ENCODE peak calls at places on chromosomes 11 and 22, in eight cellular contexts. C is astrocyte of the spinal cord, V is PC-3, J is fibroblast of pulmonary artery, W is lower leg skin, F is neural progenitor cell, P is heart right ventricle, N is hepatocyte. D is an unnamed sample.

GRCh38 chr22:36435516-36436415 is 45.7 kb downstream of the TXN2 start:
- DNase-seq in C (no peak), V (no peak), J (no peak), W (no peak), F (peak; percentile 72), P (no peak), N (peak; percentile 69), D (no peak)

GRCh38 chr11:34633990-34634725 is 13.3 kb downstream of the EHF start:
- DNase-seq in C (no peak), V (peak; percentile 49), J (peak; percentile 57), W (no peak), F (no peak), P (no peak), N (no peak), D (peak; percentile 55)

GRCh38 chr22:32127904-32128303 is 31.2 kb downstream of the C22orf42 start:
- DNase-seq in C (no peak), V (no peak), J (no peak), W (no peak), F (peak; percentile 65), P (no peak), N (no peak), D (no peak)

GRCh38 chr11:102347526-102348331 is 715 bp downstream of the BIRC2 start:
- DNase-seq in C (peak; percentile 50), V (peak; percentile 60), J (peak; percentile 44), W (no peak), F (peak; percentile 27), P (no peak), N (peak; percentile 71), D (peak; percentile 30)

GRCh38 chr11:102927624-102927990 is 27.9 kb downstream of the MMP13 start:
- DNase-seq in C (no peak), V (no peak), J (no peak), W (no peak), F (no peak), P (no peak), N (no peak), D (no peak)

GRCh38 chr11:95512682-95513081 is 276.9 kb downstream of the FAM76B start:
- DNase-seq in C (peak; percentile 83), V (peak; percentile 63), J (peak; percentile 88), W (peak; percentile 88), F (no peak), P (peak; percentile 49), N (peak; percentile 79), D (peak; percentile 94)

GRCh38 chr11:2369896-2370295 is 7.2 kb upstream of the CD81 start:
- DNase-seq in C (no peak), V (no peak), J (no peak), W (no peak), F (no peak), P (no peak), N (no peak), D (no peak)

GRCh38 chr11:12692238-12693074 is 18.2 kb downstream of the TEAD1 start:
- DNase-seq in C (peak; percentile 97), V (peak; percentile 81), J (peak; percentile 97), W (peak; percentile 92), F (peak; percentile 66), P (peak; percentile 94), N (peak; percentile 91), D (peak; percentile 90)

GRCh38 chr11:2306971-2307732 is 5.3 kb downstream of the TSPAN32 start:
- DNase-seq in C (peak; percentile 28), V (no peak), J (no peak), W (peak; percentile 85), F (no peak), P (no peak), N (no peak), D (peak; percentile 60)

GRCh38 chr11:79174045-79175008 is 266.5 kb downstream of the TENM4 start:
- DNase-seq in C (peak; percentile 26), V (no peak), J (no peak), W (no peak), F (peak; percentile 41), P (no peak), N (no peak), D (peak; percentile 19)

GRCh38 chr22:34070051-34070450 is 149.8 kb upstream of the LARGE1 start:
- DNase-seq in C (no peak), V (no peak), J (no peak), W (no peak), F (no peak), P (no peak), N (no peak), D (no peak)

GRCh38 chr11:8382436-8383053 is 118.9 kb upstream of the LMO1 start:
- DNase-seq in C (peak; percentile 65), V (peak; percentile 24), J (peak; percentile 3), W (no peak), F (no peak), P (no peak), N (peak; percentile 49), D (peak; percentile 20)

DNA sequence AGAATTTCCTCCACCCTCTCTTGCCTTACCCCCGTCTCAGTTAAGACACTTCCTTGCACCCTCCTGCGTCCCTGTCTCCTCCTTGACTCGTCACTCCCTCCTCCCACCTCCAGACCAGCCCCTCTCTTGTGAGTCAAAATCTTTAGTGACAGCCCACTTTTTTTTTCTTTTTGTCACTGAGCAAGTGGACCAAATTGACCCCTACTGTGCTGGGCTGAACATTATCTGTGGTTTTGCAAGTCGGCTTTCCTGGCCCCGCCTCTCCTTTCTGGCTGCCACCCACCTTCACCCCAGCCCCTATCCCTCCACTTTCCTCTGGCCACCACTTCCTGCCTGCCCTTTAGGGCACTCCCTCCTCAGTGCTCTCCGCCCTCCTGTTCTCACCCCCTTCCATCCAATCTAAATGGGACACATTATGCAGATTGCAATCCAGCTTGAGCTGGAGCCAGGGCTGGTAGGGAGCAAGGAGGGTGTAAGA is at the start of gene APLNR:
- DNase-seq in C (no peak), V (no peak), J (no peak), W (peak; percentile 62), F (peak; percentile 42), P (no peak), N (no peak), D (no peak)
- H3K4me3 ChIP-seq in C (no peak within 1 kb of the TSS), V (no peak within 1 kb of the TSS), J (no peak within 1 kb of the TSS), W (no peak within 1 kb of the TSS), F (no peak within 1 kb of the TSS), P (peak within 1 kb of the TSS; percentile 48), N (no peak within 1 kb of the TSS), D (no peak within 1 kb of the TSS)

DNA sequence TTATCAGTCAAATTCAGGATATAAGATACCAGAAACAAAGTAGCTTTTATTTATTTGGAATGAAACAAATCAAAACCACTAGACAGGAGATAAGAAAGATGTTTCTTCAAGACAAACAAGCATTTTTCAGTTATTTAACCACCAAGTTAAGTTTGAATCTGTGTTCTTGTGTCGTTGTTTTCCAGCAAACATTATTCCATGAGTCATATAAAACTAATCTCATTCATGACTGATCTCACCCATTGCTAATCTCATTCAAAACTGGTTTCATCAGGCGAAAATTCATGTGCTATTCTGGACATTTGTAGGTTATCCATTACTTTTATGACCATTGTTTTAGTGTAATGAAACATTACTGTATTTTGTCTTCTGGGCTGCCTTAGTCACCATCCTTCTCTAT is 221.7 kb downstream of the DDX10 start:
- DNase-seq in C (peak; percentile 59), V (peak; percentile 61), J (peak; percentile 68), W (no peak), F (no peak), P (no peak), N (no peak), D (peak; percentile 52)
- TF ChIP-seq CTCF in C (no peak), V (no peak), J (no peak), W (no peak), F (no peak), P (no peak), N (no peak), D (no peak)

GRCh38 chr11:113384551-113384950 is 3.0 kb upstream of the ANKK1 start:
- DNase-seq in C (peak; percentile 90), V (peak; percentile 96), J (peak; percentile 95), W (peak; percentile 92), F (no peak), P (no peak), N (peak; percentile 67), D (peak; percentile 86)

GRCh38 chr11:113389288-113389687 is 1.7 kb downstream of the ANKK1 start:
- DNase-seq in C (no peak), V (no peak), J (no peak), W (no peak), F (peak; percentile 65), P (no peak), N (no peak), D (no peak)

GRCh38 chr11:113386866-113387265 is 713 bp upstream of the ANKK1 start:
- DNase-seq in C (no peak), V (no peak), J (no peak), W (peak; percentile 79), F (no peak), P (no peak), N (no peak), D (no peak)

GRCh38 chr11:113385749-113386148 is 1.8 kb upstream of the ANKK1 start:
- DNase-seq in C (no peak), V (no peak), J (no peak), W (no peak), F (no peak), P (no peak), N (no peak), D (no peak)

DNA sequence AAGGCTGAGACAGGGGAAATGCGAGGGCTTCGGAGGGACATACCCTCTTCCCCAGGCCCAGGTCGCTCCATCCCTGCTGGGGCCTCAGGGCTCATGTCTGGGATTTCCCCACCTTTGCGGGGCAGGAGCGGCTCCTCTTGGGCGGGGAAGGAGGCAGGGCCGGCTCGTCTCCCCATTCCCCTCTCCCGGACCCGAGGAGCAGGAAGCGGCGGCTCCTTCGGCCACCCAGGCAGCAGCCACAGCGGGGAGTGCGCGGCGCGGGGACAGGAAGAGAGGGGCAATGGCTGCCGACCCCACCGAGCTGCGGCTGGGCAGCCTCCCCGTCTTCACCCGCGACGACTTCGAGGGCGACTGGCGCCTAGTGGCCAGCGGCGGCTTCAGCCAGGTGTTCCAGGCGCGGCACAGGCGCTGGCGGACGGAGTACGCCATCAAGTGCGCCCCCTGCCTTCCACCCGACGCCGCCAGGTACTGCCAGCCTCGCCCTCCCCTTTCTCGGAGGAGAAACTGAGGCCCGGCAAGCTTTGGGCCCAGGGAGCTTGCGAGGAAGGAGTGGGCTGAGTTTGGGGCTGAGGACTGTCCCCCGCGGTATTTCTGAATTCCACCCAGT is at the start of gene ANKK1:
- DNase-seq in C (no peak), V (no peak), J (no peak), W (peak; percentile 81), F (peak; percentile 74), P (no peak), N (peak; percentile 66), D (no peak)
- H3K4me3 ChIP-seq in C (no peak within 1 kb of the TSS), V (no peak within 1 kb of the TSS), J (no peak within 1 kb of the TSS), W (no peak within 1 kb of the TSS), F (peak within 1 kb of the TSS; percentile 43), P (no peak within 1 kb of the TSS), N (no peak within 1 kb of the TSS), D (no peak within 1 kb of the TSS)

DNA sequence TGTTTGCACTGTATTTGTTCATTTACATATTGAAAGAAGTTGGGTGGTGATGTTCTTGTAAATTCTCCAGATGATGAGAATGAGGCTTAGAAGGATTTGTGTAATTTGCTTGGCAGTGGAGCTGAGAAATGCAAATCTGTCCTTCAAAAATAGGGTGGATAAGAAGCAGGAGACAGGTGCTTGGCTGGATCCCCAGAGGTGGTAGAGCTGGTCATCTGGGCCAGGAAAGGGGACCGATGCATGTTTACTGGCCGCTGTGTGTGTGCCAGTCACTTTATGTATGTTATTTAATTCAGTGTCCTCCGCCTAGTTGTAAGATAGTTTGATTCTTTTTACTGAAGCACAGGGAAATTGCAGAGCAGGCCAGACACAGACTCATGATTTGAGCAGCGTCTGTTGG is 63.6 kb upstream of the HEPHL1 start:
- DNase-seq in C (no peak), V (no peak), J (no peak), W (no peak), F (no peak), P (no peak), N (no peak), D (no peak)
- TF ChIP-seq CTCF in C (no peak), V (no peak), J (no peak), W (no peak), F (no peak), P (no peak), N (no peak), D (no peak)

GRCh38 chr11:9669954-9670353 is 6.1 kb downstream of the SWAP70 start:
- DNase-seq in C (no peak), V (no peak), J (no peak), W (no peak), F (no peak), P (no peak), N (no peak), D (no peak)
- H3K4me3 ChIP-seq in C (no peak overlapping the region), V (no peak overlapping the region), J (no peak overlapping the region), W (no peak overlapping the region), F (no peak overlapping the region), P (no peak overlapping the region), N (no peak overlapping the region), D (no peak overlapping the region)

D was measured in AG10803.